ENCODE peak calls at places on chromosomes 16 and 17, in six cellular contexts. One of them, this sample, is unnamed. For H3K4me1, the result is how much of the 10 kb centered on the place peaks cover.

GRCh38 chr17:37744961-37745800 is at the start of gene HNF1B:
- DNase-seq in endothelial cell of umbilical vein: no peak
- DNase-seq in prostate gland: peak
- DNase-seq in HepG2: peak
- DNase-seq in breast epithelium: no peak
- DNase-seq in GM12878: no peak
- DNase-seq in this sample: peak

GRCh38 chr16:50081428-50082018 is 15.8 kb downstream of the HEATR3 start:
- DNase-seq in GM12878: no peak
- DNase-seq in endothelial cell of umbilical vein: no peak
- DNase-seq in prostate gland: no peak
- DNase-seq in breast epithelium: no peak
- DNase-seq in HepG2: no peak
- DNase-seq in this sample: no peak

GRCh38 chr17:4199818-4200402 is 56.9 kb downstream of the CYB5D2 start:
- DNase-seq in endothelial cell of umbilical vein: peak
- DNase-seq in breast epithelium: no peak
- DNase-seq in GM12878: no peak
- DNase-seq in HepG2: peak
- DNase-seq in prostate gland: no peak
- DNase-seq in this sample: no peak

GRCh38 chr16:8407351-8407750 is 183.0 kb downstream of the TMEM114 start:
- DNase-seq in endothelial cell of umbilical vein: no peak
- DNase-seq in HepG2: no peak
- DNase-seq in GM12878: no peak
- DNase-seq in prostate gland: no peak
- DNase-seq in breast epithelium: no peak
- DNase-seq in this sample: no peak

GRCh38 chr16:64478258-64478906 is 643.5 kb downstream of the CDH11 start:
- DNase-seq in HepG2: peak
- DNase-seq in GM12878: no peak
- DNase-seq in breast epithelium: no peak
- DNase-seq in prostate gland: peak
- DNase-seq in endothelial cell of umbilical vein: peak
- DNase-seq in this sample: no peak

GRCh38 chr16:89478576-89479221 is 11.7 kb downstream of the ANKRD11 start:
- DNase-seq in prostate gland: no peak
- DNase-seq in HepG2: peak
- DNase-seq in breast epithelium: no peak
- DNase-seq in endothelial cell of umbilical vein: no peak
- DNase-seq in GM12878: no peak
- DNase-seq in this sample: peak

GRCh38 chr17:3796110-3796821 is 4.7 kb downstream of the ITGAE start:
- DNase-seq in GM12878: peak
- DNase-seq in prostate gland: no peak
- DNase-seq in HepG2: no peak
- DNase-seq in breast epithelium: peak
- DNase-seq in endothelial cell of umbilical vein: no peak
- DNase-seq in this sample: peak

GRCh38 chr17:2755941-2756724 is 6.7 kb upstream of the CCDC92B start:
- DNase-seq in GM12878: no peak
- DNase-seq in HepG2: no peak
- DNase-seq in prostate gland: no peak
- DNase-seq in endothelial cell of umbilical vein: no peak
- DNase-seq in breast epithelium: no peak
- DNase-seq in this sample: no peak

GRCh38 chr17:77433385-77434135 is 292.8 kb downstream of the SEC14L1 start:
- DNase-seq in HepG2: no peak
- DNase-seq in endothelial cell of umbilical vein: no peak
- DNase-seq in breast epithelium: no peak
- DNase-seq in GM12878: no peak
- DNase-seq in prostate gland: no peak
- DNase-seq in this sample: peak

GRCh38 chr16:24681793-24682192 is 47.7 kb upstream of the TNRC6A start:
- DNase-seq in HepG2: peak
- DNase-seq in endothelial cell of umbilical vein: no peak
- DNase-seq in breast epithelium: no peak
- DNase-seq in prostate gland: no peak
- DNase-seq in GM12878: no peak
- DNase-seq in this sample: no peak

GRCh38 chr17:8629371-8630226 is 926 bp downstream of the MYH10 start:
- DNase-seq in breast epithelium: no peak
- DNase-seq in prostate gland: peak
- DNase-seq in endothelial cell of umbilical vein: peak
- DNase-seq in HepG2: no peak
- DNase-seq in GM12878: no peak
- DNase-seq in this sample: no peak

GRCh38 chr16:55468352-55468990 is 10.5 kb upstream of the MMP2 start:
- DNase-seq in prostate gland: no peak
- DNase-seq in breast epithelium: no peak
- DNase-seq in endothelial cell of umbilical vein: no peak
- DNase-seq in HepG2: no peak
- DNase-seq in GM12878: no peak
- DNase-seq in this sample: no peak

GRCh38 chr16:54096607-54097006 is 190.0 kb downstream of the IRX3 start:
- DNase-seq in prostate gland: no peak
- DNase-seq in breast epithelium: no peak
- DNase-seq in endothelial cell of umbilical vein: no peak
- DNase-seq in HepG2: no peak
- DNase-seq in GM12878: no peak
- DNase-seq in this sample: no peak

GRCh38 chr17:8964801-8965393 is 610 bp downstream of the PIK3R5 start:
- DNase-seq in HepG2: no peak
- DNase-seq in endothelial cell of umbilical vein: no peak
- DNase-seq in breast epithelium: no peak
- DNase-seq in prostate gland: no peak
- DNase-seq in GM12878: no peak
- DNase-seq in this sample: no peak

GRCh38 chr16:31460582-31461002 is 1.3 kb downstream of the ARMC5 start:
- DNase-seq in breast epithelium: no peak
- DNase-seq in GM12878: no peak
- DNase-seq in endothelial cell of umbilical vein: peak
- DNase-seq in HepG2: peak
- DNase-seq in prostate gland: no peak
- DNase-seq in this sample: no peak

GRCh38 chr17:82194765-82195164 is 17.9 kb downstream of the CCDC57 start:
- DNase-seq in prostate gland: no peak
- DNase-seq in breast epithelium: no peak
- DNase-seq in HepG2: no peak
- DNase-seq in GM12878: no peak
- DNase-seq in endothelial cell of umbilical vein: no peak
- DNase-seq in this sample: peak

GRCh38 chr16:65117701-65118448 is 4.0 kb downstream of the CDH11 start:
- DNase-seq in HepG2: peak
- DNase-seq in endothelial cell of umbilical vein: peak
- DNase-seq in prostate gland: peak
- DNase-seq in breast epithelium: peak
- DNase-seq in GM12878: peak
- DNase-seq in this sample: peak

GRCh38 chr16:48575471-48576050 is 34.4 kb downstream of the N4BP1 start:
- DNase-seq in prostate gland: no peak
- DNase-seq in endothelial cell of umbilical vein: no peak
- DNase-seq in HepG2: no peak
- DNase-seq in GM12878: no peak
- DNase-seq in breast epithelium: no peak
- DNase-seq in this sample: no peak

GRCh38 chr17:9237053-9237410 is 215.7 kb downstream of the NTN1 start:
- DNase-seq in endothelial cell of umbilical vein: no peak
- DNase-seq in HepG2: no peak
- DNase-seq in prostate gland: no peak
- DNase-seq in breast epithelium: no peak
- DNase-seq in GM12878: no peak
- DNase-seq in this sample: no peak

GRCh38 chr16:2333231-2333630 is 7.3 kb downstream of the ABCA3 start:
- DNase-seq in breast epithelium: peak
- DNase-seq in HepG2: no peak
- DNase-seq in GM12878: no peak
- DNase-seq in prostate gland: no peak
- DNase-seq in endothelial cell of umbilical vein: no peak
- DNase-seq in this sample: no peak

GRCh38 chr17:18999911-19000310 is 4.7 kb downstream of the FAM83G start:
- DNase-seq in GM12878: no peak
- DNase-seq in breast epithelium: no peak
- DNase-seq in HepG2: no peak
- DNase-seq in prostate gland: no peak
- DNase-seq in endothelial cell of umbilical vein: no peak
- DNase-seq in this sample: no peak

DNA sequence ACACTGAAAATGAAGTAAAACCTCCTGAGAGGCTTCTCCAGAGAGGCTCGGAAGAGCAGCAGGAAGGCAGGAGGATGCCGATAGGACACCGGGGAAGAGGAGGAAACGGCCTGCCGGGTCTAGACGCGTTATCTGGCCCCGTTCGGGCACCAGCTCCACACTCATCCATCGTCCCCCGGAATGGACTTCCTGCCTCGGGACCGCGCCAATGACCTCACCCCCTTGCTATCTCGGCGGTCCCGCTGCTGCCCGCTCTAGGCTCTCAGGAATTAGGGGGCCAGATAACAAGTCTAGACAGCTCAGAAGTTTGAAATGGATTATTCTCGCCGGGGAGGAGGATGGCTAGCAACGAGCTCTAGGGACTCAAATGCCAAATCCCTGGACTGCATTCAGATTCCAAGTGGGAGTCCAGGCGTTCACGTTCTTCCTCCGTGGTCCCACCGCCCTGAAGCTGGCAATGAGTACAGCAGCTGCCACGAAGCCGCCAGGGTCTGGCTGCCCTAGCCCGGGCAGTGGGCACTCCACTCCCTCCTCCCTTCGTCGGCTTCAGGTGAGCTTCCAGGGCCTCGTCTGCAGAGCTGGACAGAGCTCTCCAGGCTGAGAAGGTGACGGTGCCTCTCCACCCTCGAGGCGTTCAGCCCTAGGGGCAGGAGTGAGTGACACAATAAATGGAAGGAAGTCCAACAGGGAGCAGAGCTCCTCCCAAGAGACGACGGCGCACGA is 351.0 kb downstream of the FOXL1 start:
- DNase-seq in endothelial cell of umbilical vein: peak
- DNase-seq in prostate gland: no peak
- DNase-seq in GM12878: no peak
- DNase-seq in HepG2: no peak
- DNase-seq in breast epithelium: peak
- DNase-seq in this sample: no peak
- TF ChIP-seq POLR2AphosphoS5 in endothelial cell of umbilical vein: peak
- TF ChIP-seq POLR2AphosphoS5 in prostate gland: no peak
- TF ChIP-seq POLR2AphosphoS5 in GM12878: no peak
- TF ChIP-seq POLR2AphosphoS5 in HepG2: no peak
- TF ChIP-seq POLR2AphosphoS5 in breast epithelium: no peak
- TF ChIP-seq POLR2AphosphoS5 in this sample: no peak

GRCh38 chr16:81485824-81486554 is 41.4 kb downstream of the CMIP start:
- DNase-seq in breast epithelium: no peak
- DNase-seq in prostate gland: no peak
- DNase-seq in endothelial cell of umbilical vein: peak
- DNase-seq in HepG2: no peak
- DNase-seq in GM12878: no peak
- DNase-seq in this sample: no peak
- H3K4me1 ChIP-seq in breast epithelium: under half
- H3K4me1 ChIP-seq in prostate gland: under half
- H3K4me1 ChIP-seq in endothelial cell of umbilical vein: under half
- H3K4me1 ChIP-seq in HepG2: half or more
- H3K4me1 ChIP-seq in GM12878: under half
- H3K4me1 ChIP-seq in this sample: half or more

GRCh38 chr17:35708951-35709350 is 22.5 kb upstream of the RASL10B start:
- DNase-seq in GM12878: peak
- DNase-seq in endothelial cell of umbilical vein: no peak
- DNase-seq in HepG2: no peak
- DNase-seq in breast epithelium: no peak
- DNase-seq in prostate gland: no peak
- DNase-seq in this sample: no peak

GRCh38 chr17:35705230-35705629 is 26.2 kb upstream of the RASL10B start:
- DNase-seq in endothelial cell of umbilical vein: no peak
- DNase-seq in GM12878: no peak
- DNase-seq in HepG2: no peak
- DNase-seq in breast epithelium: no peak
- DNase-seq in prostate gland: no peak
- DNase-seq in this sample: no peak

GRCh38 chr17:35709874-35710273 is 21.6 kb upstream of the RASL10B start:
- DNase-seq in endothelial cell of umbilical vein: no peak
- DNase-seq in breast epithelium: no peak
- DNase-seq in prostate gland: no peak
- DNase-seq in GM12878: no peak
- DNase-seq in HepG2: no peak
- DNase-seq in this sample: no peak

GRCh38 chr17:35705705-35706104 is 25.7 kb upstream of the RASL10B start:
- DNase-seq in prostate gland: no peak
- DNase-seq in breast epithelium: no peak
- DNase-seq in GM12878: no peak
- DNase-seq in HepG2: peak
- DNase-seq in endothelial cell of umbilical vein: no peak
- DNase-seq in this sample: no peak

GRCh38 chr17:35708149-35708548 is 23.3 kb upstream of the RASL10B start:
- DNase-seq in GM12878: no peak
- DNase-seq in prostate gland: no peak
- DNase-seq in HepG2: no peak
- DNase-seq in endothelial cell of umbilical vein: no peak
- DNase-seq in breast epithelium: no peak
- DNase-seq in this sample: no peak
- TF ChIP-seq POLR2A in GM12878: no peak
- TF ChIP-seq POLR2A in prostate gland: no peak
- TF ChIP-seq POLR2A in HepG2: no peak
- TF ChIP-seq POLR2A in endothelial cell of umbilical vein: no peak
- TF ChIP-seq POLR2A in breast epithelium: no peak
- TF ChIP-seq POLR2A in this sample: no peak

GRCh38 chr16:67441907-67442306 is 11.0 kb downstream of the HSD11B2 start:
- DNase-seq in GM12878: no peak
- DNase-seq in prostate gland: no peak
- DNase-seq in endothelial cell of umbilical vein: no peak
- DNase-seq in breast epithelium: no peak
- DNase-seq in HepG2: no peak
- DNase-seq in this sample: no peak

GRCh38 chr16:67445126-67445426 is 14.2 kb downstream of the HSD11B2 start:
- DNase-seq in HepG2: no peak
- DNase-seq in GM12878: no peak
- DNase-seq in prostate gland: no peak
- DNase-seq in endothelial cell of umbilical vein: no peak
- DNase-seq in breast epithelium: no peak
- DNase-seq in this sample: peak

GRCh38 chr16:67444259-67445125 is 13.6 kb downstream of the HSD11B2 start:
- DNase-seq in breast epithelium: no peak
- DNase-seq in endothelial cell of umbilical vein: no peak
- DNase-seq in GM12878: no peak
- DNase-seq in prostate gland: no peak
- DNase-seq in HepG2: no peak
- DNase-seq in this sample: peak

GRCh38 chr16:67442581-67443255 is 11.8 kb downstream of the HSD11B2 start:
- DNase-seq in endothelial cell of umbilical vein: no peak
- DNase-seq in HepG2: no peak
- DNase-seq in prostate gland: no peak
- DNase-seq in GM12878: no peak
- DNase-seq in breast epithelium: no peak
- DNase-seq in this sample: no peak

DNA sequence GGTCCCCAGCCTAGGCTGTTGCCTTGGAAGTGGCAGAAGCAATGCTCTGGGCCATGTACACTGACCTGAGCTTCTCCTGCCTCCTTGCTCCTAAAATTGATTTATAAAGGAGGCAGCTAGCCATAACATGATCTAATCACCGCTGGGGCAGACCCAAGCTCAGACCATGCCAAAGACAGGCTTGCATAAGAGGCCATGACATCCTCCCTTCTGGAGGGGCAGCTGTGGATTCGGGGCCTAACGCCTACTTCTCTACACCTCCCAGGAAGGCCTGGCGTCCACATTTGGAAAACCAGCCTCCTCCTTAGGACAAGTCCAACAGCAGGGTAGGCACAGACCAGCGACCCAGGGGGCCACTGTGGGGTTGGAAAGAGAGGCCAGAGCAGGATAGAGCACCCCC is 12.4 kb downstream of the HSD11B2 start:
- DNase-seq in GM12878: no peak
- DNase-seq in HepG2: no peak
- DNase-seq in prostate gland: no peak
- DNase-seq in endothelial cell of umbilical vein: no peak
- DNase-seq in breast epithelium: no peak
- DNase-seq in this sample: no peak
- TF ChIP-seq POLR2AphosphoS5 in GM12878: no peak
- TF ChIP-seq POLR2AphosphoS5 in HepG2: no peak
- TF ChIP-seq POLR2AphosphoS5 in prostate gland: peak
- TF ChIP-seq POLR2AphosphoS5 in endothelial cell of umbilical vein: no peak
- TF ChIP-seq POLR2AphosphoS5 in breast epithelium: peak
- TF ChIP-seq POLR2AphosphoS5 in this sample: no peak